ENCODE peak calls at places on chromosomes 4 and X, in four cellular contexts. E is mucosa of descending colon, A is RWPE1, I is ovary. H is an unnamed sample.

GRCh38 chr4:83250666-83251065 is 33.9 kb downstream of the COQ2 start:
- DNase-seq in E (no peak), A (no peak), I (no peak), H (no peak)

GRCh38 chr4:182593864-182594263 is 323.3 kb downstream of the DCTD start:
- DNase-seq in E (no peak), A (no peak), I (no peak), H (peak)

GRCh38 chrX:24513416-24513815 is 48.3 kb downstream of the PDK3 start:
- DNase-seq in E (no peak), A (no peak), I (no peak), H (no peak)

GRCh38 chr4:78689224-78689623 is 86.9 kb upstream of the BMP2K start:
- DNase-seq in E (no peak), A (no peak), I (no peak), H (peak)

GRCh38 chrX:34521563-34521962 is 135.5 kb downstream of the TMEM47 start:
- DNase-seq in E (no peak), A (peak), I (no peak), H (peak)

GRCh38 chr4:87219648-87220093 is 747 bp downstream of the KLHL8 start:
- DNase-seq in E (peak), A (no peak), I (peak), H (peak)

GRCh38 chr4:113385500-113385899 is 336.0 kb downstream of the ANK2 start:
- DNase-seq in E (no peak), A (no peak), I (no peak), H (no peak)

GRCh38 chr4:124030038-124030638 is 633.5 kb downstream of the SPRY1 start:
- DNase-seq in E (no peak), A (no peak), I (no peak), H (no peak)

GRCh38 chr4:31051565-31051964 is 331.4 kb downstream of the PCDH7 start:
- DNase-seq in E (no peak), A (no peak), I (no peak), H (peak)

GRCh38 chrX:15789979-15790765 is at the start of gene ZRSR2:
- DNase-seq in E (peak), A (peak), I (peak), H (peak)

GRCh38 chr4:121096174-121096573 is 23.8 kb upstream of the NDNF start:
- DNase-seq in E (no peak), A (no peak), I (no peak), H (no peak)

GRCh38 chr4:1402516-1403101 is 3.6 kb downstream of the NKX1-1 start:
- DNase-seq in E (no peak), A (no peak), I (no peak), H (no peak)

GRCh38 chr4:85569730-85570299 is 94.9 kb downstream of the ARHGAP24 start:
- DNase-seq in E (no peak), A (no peak), I (no peak), H (no peak)

GRCh38 chr4:24166501-24166900 is 276.7 kb upstream of the PPARGC1A start:
- DNase-seq in E (no peak), A (no peak), I (no peak), H (no peak)

GRCh38 chr4:74874785-74875367 is 58.0 kb upstream of the PARM1 start:
- DNase-seq in E (no peak), A (peak), I (no peak), H (peak)

GRCh38 chrX:2871817-2872216 is 43.1 kb downstream of the GYG2 start:
- DNase-seq in E (no peak), A (no peak), I (no peak), H (no peak)

GRCh38 chr4:124938836-124939235 is 226.3 kb upstream of the ANKRD50 start:
- DNase-seq in E (no peak), A (no peak), I (no peak), H (no peak)

GRCh38 chr4:128707864-128708263 is 101.6 kb upstream of the JADE1 start:
- DNase-seq in E (no peak), A (no peak), I (no peak), H (peak)

GRCh38 chrX:1500701-1501624 is 36.0 kb downstream of the P2RY8 start:
- DNase-seq in E (no peak), A (no peak), I (no peak), H (no peak)

GRCh38 chr4:105978684-105979296 is 83.5 kb downstream of the NPNT start:
- DNase-seq in E (no peak), A (no peak), I (no peak), H (peak)

GRCh38 chrX:67543818-67544217 is at the start of gene AR:
- DNase-seq in E (peak), A (no peak), I (peak), H (peak)

GRCh38 chr4:76806336-76806735 is 91.6 kb downstream of the SOWAHB start:
- DNase-seq in E (no peak), A (no peak), I (no peak), H (peak)

GRCh38 chrX:17086317-17086716 is 139.9 kb downstream of the REPS2 start:
- DNase-seq in E (no peak), A (no peak), I (no peak), H (no peak)
- TF ChIP-seq CTCF in E (no peak), A (no peak), I (no peak), H (no peak)

GRCh38 chrX:122777766-122778165 is 406.3 kb upstream of the GRIA3 start:
- DNase-seq in E (no peak), A (no peak), I (no peak), H (peak)
- TF ChIP-seq CTCF in E (no peak), A (no peak), I (no peak), H (no peak)

DNA sequence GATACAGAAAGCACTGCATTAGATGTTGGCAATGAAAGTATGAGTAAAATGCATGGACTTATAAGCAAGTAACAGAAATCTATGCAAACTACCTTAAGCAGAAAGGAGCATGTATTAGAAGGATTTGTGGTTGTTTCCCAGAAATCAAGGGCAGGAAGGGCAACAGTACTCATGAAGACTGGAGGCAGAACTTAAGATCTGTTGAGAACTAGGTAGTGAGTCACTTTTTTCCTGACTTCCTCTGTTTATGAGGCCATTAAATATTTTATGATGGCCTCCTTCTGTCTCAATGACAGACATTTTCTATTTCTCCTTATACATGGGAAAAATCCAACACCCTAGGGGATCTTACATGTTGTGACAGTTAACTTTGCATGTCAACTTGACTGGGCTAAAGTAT is 398.2 kb downstream of the MID1IP1 start:
- DNase-seq in E (no peak), A (no peak), I (no peak), H (no peak)
- TF ChIP-seq CTCF in E (no peak), A (no peak), I (no peak), H (no peak)

GRCh38 chr4:184907216-184907615 is 81.4 kb upstream of the ACSL1 start:
- DNase-seq in E (no peak), A (no peak), I (no peak), H (peak)
- TF ChIP-seq CTCF in E (no peak), A (no peak), I (no peak), H (no peak)

GRCh38 chr4:98691588-98691987 is 33.2 kb upstream of the TSPAN5 start:
- DNase-seq in E (no peak), A (no peak), I (no peak), H (no peak)
- TF ChIP-seq CTCF in E (no peak), A (no peak), I (no peak), H (no peak)

DNA sequence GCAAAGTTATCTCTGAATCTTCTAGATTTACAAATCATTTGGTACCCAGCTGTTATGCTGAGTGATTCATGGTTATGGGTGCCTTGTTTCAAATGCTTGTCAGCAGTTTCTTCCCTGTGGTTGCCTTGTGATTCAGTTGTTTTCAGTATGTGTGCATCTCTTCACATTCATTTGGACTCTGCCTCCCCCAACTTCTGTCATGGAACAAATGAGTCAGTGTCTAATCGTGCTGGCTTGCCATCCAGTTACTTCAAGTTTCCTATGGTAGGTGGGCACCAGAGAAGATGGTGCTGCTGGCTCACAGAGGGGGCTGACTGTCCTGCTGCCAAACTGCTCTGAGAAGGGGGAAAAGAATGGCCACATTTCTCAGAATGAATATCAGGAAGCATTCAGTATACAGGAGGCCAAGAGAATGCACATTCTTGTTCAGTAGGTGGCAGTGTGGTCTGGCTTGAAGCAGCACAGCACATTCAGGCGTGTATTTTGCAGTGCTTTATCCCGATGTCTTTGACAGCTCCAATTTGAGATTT is 260.9 kb downstream of the GLUD2 start:
- DNase-seq in E (no peak), A (peak), I (no peak), H (peak)
- TF ChIP-seq CTCF in E (no peak), A (no peak), I (no peak), H (peak)

DNA sequence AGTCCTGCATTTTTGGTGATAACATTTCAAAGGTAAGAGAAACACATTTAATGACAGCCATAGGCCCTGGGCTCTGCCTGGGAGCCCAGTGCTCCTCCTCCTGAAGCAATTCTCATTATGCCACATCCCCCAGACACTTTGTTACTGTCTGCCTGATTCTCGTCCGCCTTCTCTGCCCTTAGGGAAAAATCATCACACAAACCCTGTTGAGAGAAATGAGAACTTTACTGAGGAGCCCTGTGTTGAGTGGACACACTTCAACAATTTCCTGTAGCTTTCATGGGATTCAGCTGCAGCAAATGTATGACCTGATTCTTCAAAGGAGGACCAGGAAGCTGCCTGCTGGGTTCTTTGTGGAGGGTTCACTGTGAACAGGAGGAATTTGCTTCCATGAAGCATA is 566.5 kb upstream of the FRG1 start:
- DNase-seq in E (no peak), A (no peak), I (no peak), H (no peak)
- TF ChIP-seq CTCF in E (no peak), A (no peak), I (no peak), H (no peak)

GRCh38 chrX:5876984-5877655 is 351.5 kb downstream of the NLGN4X start:
- DNase-seq in E (no peak), A (no peak), I (no peak), H (no peak)
- TF ChIP-seq CTCF in E (no peak), A (no peak), I (no peak), H (peak)

DNA sequence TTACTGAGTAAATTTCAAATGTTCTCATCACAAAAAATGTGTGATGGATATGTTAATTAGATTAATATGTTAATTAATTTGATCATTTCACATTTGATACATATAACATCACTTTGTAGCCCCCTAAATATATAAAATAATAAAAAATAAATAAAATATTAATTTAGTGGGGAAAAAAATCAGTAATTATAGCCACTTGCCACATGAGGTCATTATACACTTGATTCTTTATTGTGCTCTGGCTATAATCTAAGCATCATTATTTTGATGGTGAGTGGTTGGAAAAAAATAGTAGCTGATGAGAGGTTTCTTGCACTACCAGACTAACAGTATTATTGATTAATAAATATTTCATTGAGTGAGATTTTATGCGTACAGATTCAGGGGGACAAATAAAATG is 57.4 kb downstream of the DCK start:
- DNase-seq in E (no peak), A (peak), I (no peak), H (no peak)
- TF ChIP-seq CTCF in E (no peak), A (no peak), I (no peak), H (no peak)

H was measured in choroid plexus epithelial cell.